ENCODE peak calls at places on chromosomes 6 and 20, in five cellular contexts. D is progenitor cell of endocrine pancreas, L is Calu3, N is fibroblast of lung, U is fibroblast of mammary gland. Y is an unnamed sample.

GRCh38 chr6:150998992-150999975 is 133.8 kb downstream of the MTHFD1L start:
- DNase-seq in D (no peak), U (peak; percentile 94), N (peak; percentile 54), L (no peak), Y (no peak)

GRCh38 chr6:98137391-98137790 is 697.0 kb upstream of the POU3F2 start:
- DNase-seq in U (no peak), D (no peak), L (no peak), N (no peak), Y (no peak)

GRCh38 chr20:2654384-2654822 is 2.0 kb downstream of the NOP56 start:
- DNase-seq in D (no peak), N (no peak), U (no peak), L (no peak), Y (no peak)

GRCh38 chr6:43144879-43145278 is 26.2 kb upstream of the SRF start:
- DNase-seq in N (no peak), U (peak; percentile 22), D (no peak), L (no peak), Y (no peak)

GRCh38 chr6:56109149-56109548 is 138.2 kb downstream of the COL21A1 start:
- DNase-seq in U (no peak), N (no peak), L (no peak), D (no peak), Y (no peak)

GRCh38 chr20:53734006-53734688 is 140.5 kb upstream of the ZNF217 start:
- DNase-seq in L (no peak), D (no peak), U (no peak), N (no peak), Y (no peak)

GRCh38 chr6:74805841-74806696 is 399.8 kb downstream of the COL12A1 start:
- DNase-seq in U (peak; percentile 9), L (no peak), D (no peak), N (no peak), Y (no peak)

GRCh38 chr6:9172096-9172495 is 736.8 kb upstream of the SLC35B3 start:
- DNase-seq in U (no peak), N (no peak), L (no peak), D (no peak), Y (no peak)

GRCh38 chr20:24163501-24163900 is 174.9 kb upstream of the GGTLC1 start:
- DNase-seq in D (no peak), L (no peak), U (no peak), N (no peak), Y (no peak)

GRCh38 chr6:163945813-163946212 is 531.3 kb downstream of the QKI start:
- DNase-seq in N (no peak), D (no peak), U (no peak), L (peak; percentile 23), Y (no peak)

GRCh38 chr20:47677314-47678129 is 107.8 kb downstream of the SULF2 start:
- DNase-seq in U (peak; percentile 31), D (peak; percentile 70), L (peak; percentile 87), N (peak; percentile 11), Y (peak; percentile 61)

GRCh38 chr20:61682114-61682997 is 383.3 kb downstream of the TAF4 start:
- DNase-seq in D (no peak), U (no peak), N (no peak), L (no peak), Y (no peak)

GRCh38 chr6:157994126-157994795 is 12.6 kb downstream of the SYNJ2 start:
- DNase-seq in D (no peak), U (no peak), N (no peak), L (no peak), Y (no peak)

GRCh38 chr6:24856954-24857670 is 58.4 kb upstream of the ARMH2 start:
- DNase-seq in U (no peak), L (no peak), D (no peak), N (no peak), Y (no peak)

GRCh38 chr6:137269803-137270202 is 50.6 kb upstream of the IFNGR1 start:
- DNase-seq in L (no peak), N (no peak), U (no peak), D (no peak), Y (no peak)

GRCh38 chr20:62693523-62693922 is 15.1 kb upstream of the NTSR1 start:
- DNase-seq in D (no peak), L (no peak), U (no peak), N (no peak), Y (no peak)

GRCh38 chr6:142659661-142660060 is 285.3 kb downstream of the HIVEP2 start:
- DNase-seq in D (no peak), L (no peak), N (no peak), U (no peak), Y (no peak)

GRCh38 chr6:138492113-138492512 is 7.2 kb downstream of the NHSL1 start:
- DNase-seq in U (no peak), L (no peak), D (no peak), N (no peak), Y (no peak)

GRCh38 chr6:157946865-157947532 is 34.7 kb upstream of the SYNJ2 start:
- DNase-seq in D (no peak), N (peak; percentile 28), L (no peak), U (peak; percentile 44), Y (no peak)

GRCh38 chr6:126396131-126396530 is 56.2 kb downstream of the CENPW start:
- DNase-seq in U (peak; percentile 12), D (no peak), L (no peak), N (no peak), Y (no peak)

GRCh38 chr6:36734486-36735060 is 36.9 kb downstream of the RAB44 start:
- DNase-seq in L (no peak), U (no peak), N (no peak), D (no peak), Y (no peak)

GRCh38 chr6:118708055-118708454 is 56.7 kb upstream of the CEP85L start:
- DNase-seq in D (no peak), N (peak; percentile 54), U (peak; percentile 52), L (no peak), Y (no peak)

GRCh38 chr6:70371454-70372105 is 41.7 kb upstream of the FAM135A start:
- DNase-seq in D (no peak), U (peak; percentile 87), N (peak; percentile 95), L (no peak), Y (no peak)

GRCh38 chr20:57664476-57664875 is 44.2 kb upstream of the ZBP1 start:
- DNase-seq in D (no peak), L (no peak), U (no peak), N (no peak), Y (no peak)

GRCh38 chr6:105879902-105880547 is 206.1 kb upstream of the PRDM1 start:
- DNase-seq in L (no peak), U (no peak), N (no peak), D (no peak), Y (no peak)

GRCh38 chr6:125232466-125232865 is 69.3 kb downstream of the HDDC2 start:
- DNase-seq in N (peak; percentile 9), L (no peak), U (peak; percentile 25), D (no peak), Y (no peak)

GRCh38 chr6:73969982-73970960 is 274.3 kb downstream of the CD109 start:
- DNase-seq in D (no peak), N (peak; percentile 71), L (peak; percentile 20), U (peak; percentile 66), Y (no peak)

GRCh38 chr6:40582892-40583291 is 4.3 kb downstream of the LRFN2 start:
- DNase-seq in L (no peak), U (no peak), N (no peak), D (no peak), Y (no peak)
- TF ChIP-seq CTCF in L (no peak), U (peak; percentile 10), N (no peak), D (no peak), Y (no peak)

GRCh38 chr6:524803-525202 is 132.1 kb downstream of the HUS1B start:
- DNase-seq in U (no peak), L (no peak), D (no peak), N (no peak), Y (no peak)
- TF ChIP-seq CTCF in U (no peak), L (no peak), D (no peak), N (no peak), Y (no peak)

DNA sequence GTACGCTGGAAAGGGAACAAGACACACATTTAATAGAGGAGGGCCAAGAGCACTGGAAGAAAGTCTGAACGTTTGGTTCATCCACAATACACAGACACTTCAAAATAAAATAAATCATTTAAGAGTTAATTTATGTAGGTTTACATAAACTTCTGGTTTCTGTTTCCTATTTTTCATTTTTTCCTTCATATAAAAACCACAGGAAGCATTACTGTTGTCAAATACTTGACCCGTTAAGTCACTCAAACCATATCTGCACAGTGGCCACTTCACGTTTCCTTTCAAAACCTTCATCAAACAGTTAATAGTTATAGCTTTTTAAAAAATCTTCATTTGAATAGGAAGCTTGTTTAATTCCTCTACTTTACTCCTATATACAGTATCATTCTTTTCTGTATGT is 257.6 kb upstream of the THEMIS start:
- DNase-seq in N (peak; percentile 55), D (no peak), U (peak; percentile 3), L (no peak), Y (no peak)
- TF ChIP-seq CTCF in N (no peak), D (no peak), U (no peak), L (no peak), Y (no peak)

GRCh38 chr6:30490031-30490876 is 945 bp downstream of the HLA-E start:
- DNase-seq in L (peak; percentile 63), N (peak; percentile 58), U (peak; percentile 51), D (peak; percentile 35), Y (peak; percentile 66)
- TF ChIP-seq CTCF in L (no peak), N (no peak), U (no peak), D (no peak), Y (no peak)

DNA sequence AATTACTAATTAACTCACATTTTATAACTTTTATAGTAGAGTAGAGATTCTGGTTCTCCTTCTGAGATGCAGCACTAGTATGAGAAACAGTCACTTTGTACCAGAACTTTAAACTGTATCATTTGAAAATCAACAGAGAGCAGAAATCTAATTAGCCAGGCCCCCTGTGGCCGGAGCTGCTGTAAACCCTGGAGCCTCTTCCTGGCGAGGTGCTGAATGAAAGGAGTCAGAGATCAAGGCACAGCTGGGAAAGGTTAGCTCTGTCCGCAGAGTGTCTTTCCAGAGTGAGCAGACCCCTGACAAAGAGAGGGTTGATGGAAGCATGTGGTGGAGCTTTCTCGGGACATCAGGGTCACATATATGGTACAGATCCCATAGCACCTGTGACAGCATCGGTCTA is 703.8 kb downstream of the RFPL4B start:
- DNase-seq in U (no peak), D (no peak), L (no peak), N (no peak), Y (no peak)
- TF ChIP-seq CTCF in U (no peak), D (no peak), L (no peak), N (no peak), Y (no peak)

GRCh38 chr6:146526192-146526591 is 17.4 kb upstream of the RAB32 start:
- DNase-seq in L (no peak), D (no peak), N (peak; percentile 14), U (peak; percentile 35), Y (no peak)
- TF ChIP-seq CTCF in L (no peak), D (peak; percentile 10), N (peak; percentile 39), U (peak; percentile 41), Y (no peak)

DNA sequence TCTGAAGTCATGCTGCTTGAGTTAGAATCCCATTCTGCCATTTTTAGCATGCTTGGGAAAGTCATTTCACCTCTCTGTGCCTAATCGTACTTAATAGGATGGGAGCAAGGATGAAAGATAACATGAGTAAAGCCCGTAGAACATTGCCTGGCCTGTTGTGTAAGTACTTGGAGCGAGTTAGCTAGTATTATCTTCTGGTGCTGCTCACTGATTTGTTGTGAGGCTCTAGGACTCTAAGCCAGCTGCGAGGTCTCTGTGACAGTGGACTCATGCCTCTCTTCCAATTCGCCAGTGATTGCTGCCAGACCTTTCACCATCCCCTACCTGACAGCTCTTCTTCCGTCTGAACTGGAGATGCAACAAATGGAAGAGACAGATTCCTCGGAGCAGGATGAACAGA is 17.8 kb downstream of the TAF8 start:
- DNase-seq in U (no peak), L (no peak), D (no peak), N (no peak), Y (no peak)
- TF ChIP-seq CTCF in U (no peak), L (no peak), D (no peak), N (no peak), Y (no peak)

Y was measured in activated B cell treated with CpG ODN at 0.5 μM for 24 hours.